ENCODE peak calls at places on chromosomes 12 and 14, in four cellular contexts. Q is transverse colon, H is HCT116, U is GM12891. B is an unnamed sample.

GRCh38 chr14:31893156-31893813 is 183.8 kb upstream of the ARHGAP5 start:
- DNase-seq in U (no peak), H (no peak), Q (no peak), B (no peak)

GRCh38 chr14:94771906-94772468 is 2.1 kb upstream of the GSC start:
- DNase-seq in Q (no peak), H (no peak), U (no peak), B (no peak)

GRCh38 chr14:41498959-41499358 is 107.7 kb upstream of the LRFN5 start:
- DNase-seq in H (no peak), Q (no peak), U (no peak), B (no peak)

GRCh38 chr14:85159726-85160125 is 370.2 kb upstream of the FLRT2 start:
- DNase-seq in U (no peak), Q (no peak), H (no peak), B (no peak)

GRCh38 chr12:2999265-2999841 is 40.2 kb downstream of the TEAD4 start:
- DNase-seq in Q (no peak), U (no peak), H (no peak), B (no peak)

GRCh38 chr12:6193853-6194815 is 6.1 kb upstream of the CD9 start:
- DNase-seq in Q (peak; percentile 56), U (no peak), H (no peak), B (no peak)

GRCh38 chr14:24317141-24317927 is 6.0 kb downstream of the LTB4R start:
- DNase-seq in Q (no peak), U (no peak), H (no peak), B (no peak)

GRCh38 chr14:103500148-103500990 is 22.3 kb downstream of the CKB start:
- DNase-seq in U (no peak), Q (peak; percentile 91), H (no peak), B (no peak)

GRCh38 chr12:5456906-5457305 is 25.0 kb downstream of the NTF3 start:
- DNase-seq in H (no peak), U (no peak), Q (no peak), B (no peak)

GRCh38 chr12:118402251-118402650 is 25.9 kb downstream of the SUDS3 start:
- DNase-seq in H (no peak), Q (no peak), U (no peak), B (no peak)

GRCh38 chr14:65847065-65847847 is 434.7 kb downstream of the FUT8 start:
- DNase-seq in U (peak; percentile 31), H (no peak), Q (peak; percentile 43), B (peak; percentile 25)

GRCh38 chr12:7493006-7493405 is 10.6 kb downstream of the CD163 start:
- DNase-seq in H (no peak), U (no peak), Q (no peak), B (no peak)

GRCh38 chr12:92412931-92413685 is 267.5 kb upstream of the BTG1 start:
- DNase-seq in U (no peak), H (no peak), Q (no peak), B (no peak)

GRCh38 chr14:104442107-104442551 is 137.4 kb upstream of the C14orf180 start:
- DNase-seq in U (no peak), H (no peak), Q (no peak), B (no peak)

GRCh38 chr14:81273961-81274360 is 53.2 kb upstream of the GTF2A1 start:
- DNase-seq in U (no peak), Q (no peak), H (no peak), B (no peak)

GRCh38 chr12:92912672-92913071 is 16.4 kb downstream of the EEA1 start:
- DNase-seq in H (no peak), Q (no peak), U (no peak), B (no peak)

GRCh38 chr12:11882301-11883019 is 188.3 kb upstream of the BCL2L14 start:
- DNase-seq in U (no peak), Q (peak; percentile 51), H (no peak), B (no peak)

GRCh38 chr12:12883369-12884001 is 7.9 kb upstream of the GPRC5A start:
- DNase-seq in U (no peak), H (no peak), Q (no peak), B (no peak)

GRCh38 chr12:128268348-128268725 is 1.4 kb downstream of the TMEM132C start:
- DNase-seq in Q (no peak), U (no peak), H (no peak), B (no peak)

GRCh38 chr14:21041676-21042433 is at the start of gene RNASE7:
- DNase-seq in Q (no peak), U (no peak), H (no peak), B (no peak)

GRCh38 chr12:128817115-128818015 is 6.4 kb downstream of the SLC15A4 start:
- DNase-seq in H (no peak), U (no peak), Q (peak; percentile 43), B (no peak)

GRCh38 chr14:77025744-77026165 is 2.8 kb downstream of the IRF2BPL start:
- DNase-seq in U (no peak), Q (no peak), H (no peak), B (no peak)

GRCh38 chr12:83759906-83760305 is 1073.2 kb downstream of the TMTC2 start:
- DNase-seq in U (no peak), H (no peak), Q (no peak), B (no peak)

GRCh38 chr12:117052386-117053049 is 46.7 kb downstream of the TESC start:
- DNase-seq in U (no peak), H (no peak), Q (no peak), B (no peak)

GRCh38 chr12:123712780-123713319 is 697 bp downstream of the ATP6V0A2 start:
- DNase-seq in U (no peak), H (no peak), Q (no peak), B (no peak)

GRCh38 chr12:89862511-89863331 is 154.1 kb upstream of the ATP2B1 start:
- DNase-seq in H (no peak), Q (peak; percentile 42), U (no peak), B (no peak)

DNA sequence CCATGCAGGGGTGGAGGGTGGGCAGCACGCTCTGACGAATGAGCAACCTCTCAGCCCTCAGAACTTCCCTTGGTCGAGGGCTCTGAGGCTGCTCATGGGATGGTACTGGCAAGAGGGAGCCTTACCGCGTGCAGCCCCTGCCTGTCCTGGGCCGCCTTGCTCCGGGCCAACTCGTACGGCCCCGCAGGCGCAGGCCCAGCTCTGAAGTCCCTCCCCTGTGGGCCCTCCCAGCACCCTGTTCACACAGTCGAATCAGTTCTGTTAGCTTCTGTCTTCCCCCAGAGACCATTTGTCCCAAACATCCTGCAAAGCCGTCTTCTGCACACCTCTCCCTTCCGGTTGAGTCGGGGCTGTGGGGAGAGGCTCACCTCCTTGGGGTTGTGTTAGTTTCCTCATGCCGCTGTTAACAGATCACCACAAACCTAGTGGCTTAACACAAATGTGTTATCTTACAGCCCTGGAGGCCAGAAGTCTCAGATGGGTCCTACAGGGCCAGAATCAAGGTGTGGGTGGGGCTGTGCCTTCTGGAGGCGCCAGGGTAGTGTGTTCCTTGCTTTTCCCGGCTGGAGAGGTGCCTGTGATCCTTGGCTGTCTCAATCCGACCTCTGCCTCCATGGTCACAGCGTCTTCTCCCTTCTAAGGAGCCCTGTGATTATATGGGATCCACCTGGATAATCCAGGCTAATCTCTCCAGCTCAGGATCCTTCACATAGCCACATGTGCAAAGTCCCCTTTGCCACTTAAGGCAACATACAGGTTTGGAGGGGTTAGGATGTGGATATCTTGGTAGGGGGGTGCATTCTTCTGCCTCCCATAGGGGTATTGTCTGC is 901 bp upstream of the HVCN1 start:
- DNase-seq in Q (peak; percentile 51), U (peak; percentile 68), H (no peak), B (peak; percentile 64)
- TF ChIP-seq POLR2A in Q (no peak), U (no peak), H (no peak), B (peak; percentile 71)

DNA sequence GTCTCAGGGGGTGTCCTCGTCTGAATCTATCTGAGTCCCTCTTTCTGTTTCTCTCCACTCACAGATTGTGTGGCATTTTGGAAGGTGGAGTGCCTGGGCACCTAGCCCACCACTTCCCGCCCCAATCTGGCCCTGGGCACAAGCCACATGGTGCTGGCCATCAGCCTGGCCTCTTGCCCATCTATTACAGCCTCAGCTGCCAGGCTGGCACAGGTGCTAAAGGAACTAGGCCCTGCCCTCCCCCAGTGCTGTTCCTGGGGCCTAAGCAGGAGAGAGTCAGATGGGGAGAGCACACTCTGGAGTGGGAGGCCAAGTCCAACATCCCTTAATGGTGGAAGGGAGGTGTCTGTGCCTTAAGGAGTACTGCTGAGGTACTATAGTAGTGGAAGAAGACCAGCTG is 8.3 kb upstream of the CALCOCO1 start:
- DNase-seq in Q (no peak), H (no peak), U (no peak), B (no peak)
- TF ChIP-seq POLR2AphosphoS5 in Q (no peak), H (no peak), U (no peak), B (no peak)

GRCh38 chr12:57489157-57489641 is 1.3 kb downstream of the MARS1 start:
- DNase-seq in U (no peak), H (no peak), Q (no peak), B (no peak)

GRCh38 chr12:57485695-57486094 is 2.2 kb upstream of the MARS1 start:
- DNase-seq in U (no peak), Q (no peak), H (no peak), B (no peak)

GRCh38 chr12:57488397-57489156 is 709 bp downstream of the MARS1 start:
- DNase-seq in U (no peak), Q (no peak), H (no peak), B (no peak)

GRCh38 chr12:57487055-57487596 is 742 bp upstream of the MARS1 start:
- DNase-seq in Q (no peak), H (no peak), U (no peak), B (no peak)

GRCh38 chr12:57487597-57488396 is at the start of gene MARS1:
- DNase-seq in Q (peak; percentile 96), H (peak; percentile 94), U (peak; percentile 80), B (peak; percentile 84)
- TF ChIP-seq POLR2A in Q (peak; percentile 66), H (peak; percentile 53), U (peak; percentile 81), B (peak; percentile 88)

GRCh38 chr14:73825551-73826188 is 26.0 kb upstream of the PTGR2 start:
- DNase-seq in H (peak; percentile 76), U (peak; percentile 66), Q (peak; percentile 94), B (peak; percentile 63)
- TF ChIP-seq POLR2AphosphoS5 in H (no peak), U (no peak), Q (peak; percentile 72), B (no peak)

B was measured in GM12892.